ENCODE peak calls at places on chromosomes 13 and 19, in ten cellular contexts. D, Z, T, Y, W, M, O, G, Q and S are unnamed samples.

GRCh38 chr13:42495256-42495655 is 78.7 kb upstream of the TNFSF11 start:
- DNase-seq in G (no peak), D (no peak), M (peak), T (no peak), W (no peak), Y (no peak), Q (no peak), O (no peak), Z (no peak), S (no peak)

GRCh38 chr19:19074172-19074905 is 10.5 kb downstream of the SLC25A42 start:
- DNase-seq in M (no peak), W (no peak), Y (no peak), Q (no peak), O (no peak), Z (no peak), T (no peak), D (no peak), G (no peak), S (no peak)

GRCh38 chr19:7337380-7338194 is 11.2 kb upstream of the ARHGEF18 start:
- DNase-seq in Q (no peak), O (no peak), W (peak), T (no peak), M (no peak), Z (no peak), D (no peak), Y (no peak), G (no peak), S (no peak)

GRCh38 chr19:35295792-35296462 is 4.0 kb downstream of the MAG start:
- DNase-seq in Q (no peak), O (no peak), T (no peak), M (no peak), Y (no peak), D (no peak), G (no peak), W (no peak), Z (no peak), S (no peak)

GRCh38 chr13:33435207-33435606 is 149.7 kb upstream of the STARD13 start:
- DNase-seq in D (no peak), G (no peak), T (no peak), M (no peak), O (no peak), Z (no peak), W (no peak), Q (no peak), Y (no peak), S (no peak)

GRCh38 chr19:14375055-14375581 is 6.1 kb upstream of the ADGRE5 start:
- DNase-seq in Y (no peak), Q (no peak), W (peak), Z (no peak), G (peak), O (peak), T (peak), D (no peak), M (no peak), S (no peak)

GRCh38 chr19:51462681-51463080 is 4.4 kb upstream of the SIGLEC8 start:
- DNase-seq in Y (no peak), Z (no peak), Q (no peak), M (no peak), D (no peak), W (no peak), T (no peak), G (peak), O (no peak), S (no peak)

GRCh38 chr19:5292843-5293606 is 47.6 kb downstream of the PTPRS start:
- DNase-seq in D (peak), Z (peak), M (peak), G (peak), W (peak), Q (peak), O (peak), T (peak), Y (peak), S (peak)

GRCh38 chr13:107678075-107678689 is 537.2 kb downstream of the LIG4 start:
- DNase-seq in T (no peak), M (peak), D (no peak), Z (no peak), G (no peak), W (no peak), O (no peak), Y (no peak), Q (peak), S (no peak)

GRCh38 chr13:62697702-62698101 is 1282.1 kb upstream of the PCDH20 start:
- DNase-seq in G (no peak), M (no peak), D (no peak), O (no peak), Q (no peak), W (no peak), Y (no peak), T (no peak), Z (no peak), S (no peak)

GRCh38 chr19:13865578-13866462 is 11.1 kb upstream of the NANOS3 start:
- DNase-seq in M (no peak), Z (no peak), D (no peak), G (no peak), W (no peak), T (no peak), Y (no peak), Q (no peak), O (no peak), S (no peak)

GRCh38 chr19:45294291-45295029 is 28.2 kb downstream of the CKM start:
- DNase-seq in Y (peak), D (peak), O (peak), Z (no peak), W (no peak), T (peak), Q (no peak), M (no peak), G (peak), S (peak)

GRCh38 chr19:543912-544608 is at the start of gene GZMM:
- DNase-seq in M (no peak), Q (no peak), O (no peak), D (no peak), W (no peak), T (no peak), Z (no peak), Y (no peak), G (no peak), S (no peak)

GRCh38 chr13:42574435-42575311 is 721 bp downstream of the TNFSF11 start:
- DNase-seq in T (no peak), G (no peak), D (no peak), Q (peak), Z (no peak), O (no peak), W (no peak), Y (no peak), M (no peak), S (no peak)

GRCh38 chr19:39160889-39161672 is 35.5 kb downstream of the PAK4 start:
- DNase-seq in O (no peak), Q (no peak), Z (no peak), W (no peak), G (no peak), M (peak), Y (no peak), T (no peak), D (no peak), S (peak)

GRCh38 chr13:33351324-33351723 is 65.8 kb upstream of the STARD13 start:
- DNase-seq in D (no peak), O (no peak), Z (no peak), Q (no peak), M (peak), W (no peak), Y (no peak), T (peak), G (no peak), S (no peak)

GRCh38 chr19:43553656-43554055 is 20.7 kb downstream of the ZNF575 start:
- DNase-seq in W (no peak), T (no peak), D (no peak), Y (no peak), M (no peak), O (no peak), G (no peak), Q (no peak), Z (no peak), S (no peak)

GRCh38 chr13:29543230-29544215 is 52.0 kb downstream of the SLC7A1 start:
- DNase-seq in W (no peak), Y (no peak), G (no peak), T (no peak), D (no peak), M (peak), O (no peak), Q (peak), Z (peak), S (no peak)

GRCh38 chr19:23283925-23284324 is 33.7 kb upstream of the ZNF724 start:
- DNase-seq in W (peak), Y (peak), G (peak), M (peak), D (peak), Z (peak), T (peak), O (peak), Q (peak), S (no peak)

GRCh38 chr13:87042946-87043345 is 628.2 kb upstream of the SLITRK5 start:
- DNase-seq in Q (no peak), W (no peak), M (peak), Z (no peak), D (no peak), G (no peak), Y (no peak), O (no peak), T (no peak), S (no peak)

GRCh38 chr13:24299488-24300114 is 9.8 kb upstream of the C1QTNF9 start:
- DNase-seq in W (no peak), D (no peak), Y (no peak), Z (no peak), Q (no peak), T (no peak), O (no peak), M (no peak), G (no peak), S (no peak)

GRCh38 chr13:110490009-110490770 is 71.3 kb downstream of the RAB20 start:
- DNase-seq in G (no peak), M (no peak), Z (no peak), Q (peak), O (no peak), D (no peak), W (no peak), T (no peak), Y (no peak), S (no peak)

GRCh38 chr13:31896427-31896826 is 135.1 kb upstream of the FRY start:
- DNase-seq in Z (no peak), O (peak), T (peak), G (peak), D (no peak), Q (no peak), Y (no peak), W (no peak), M (no peak), S (no peak)

GRCh38 chr13:83738407-83738806 is 143.9 kb downstream of the SLITRK1 start:
- DNase-seq in M (no peak), Z (no peak), Q (no peak), G (no peak), Y (no peak), T (no peak), D (no peak), O (no peak), W (no peak), S (no peak)

GRCh38 chr13:21075303-21076264 is 14.2 kb upstream of the LATS2 start:
- DNase-seq in O (peak), T (peak), Q (peak), Z (no peak), D (peak), G (peak), M (no peak), W (peak), Y (no peak), S (no peak)
- H3K4me3 ChIP-seq in O (peak), T (peak), Q (peak), Z (peak), D (no peak), G (peak), M (peak), W (peak), Y (no peak), S (peak)

GRCh38 chr19:4278926-4279529 is at the start of gene SHD:
- DNase-seq in Z (no peak), G (no peak), T (no peak), M (no peak), Q (no peak), W (no peak), Y (no peak), O (no peak), D (no peak), S (no peak)

GRCh38 chr19:4284176-4284958 is 5.3 kb downstream of the SHD start:
- DNase-seq in M (peak), Z (peak), Q (peak), G (no peak), O (no peak), Y (peak), D (no peak), W (no peak), T (no peak), S (no peak)

GRCh38 chr19:4279530-4280422 is 710 bp downstream of the SHD start:
- DNase-seq in D (no peak), T (no peak), W (no peak), O (no peak), G (no peak), Y (no peak), Z (no peak), Q (no peak), M (no peak), S (no peak)

GRCh38 chr19:4288091-4288777 is 9.2 kb downstream of the SHD start:
- DNase-seq in D (no peak), Z (no peak), M (peak), O (no peak), G (no peak), Q (no peak), Y (no peak), T (no peak), W (no peak), S (no peak)

DNA sequence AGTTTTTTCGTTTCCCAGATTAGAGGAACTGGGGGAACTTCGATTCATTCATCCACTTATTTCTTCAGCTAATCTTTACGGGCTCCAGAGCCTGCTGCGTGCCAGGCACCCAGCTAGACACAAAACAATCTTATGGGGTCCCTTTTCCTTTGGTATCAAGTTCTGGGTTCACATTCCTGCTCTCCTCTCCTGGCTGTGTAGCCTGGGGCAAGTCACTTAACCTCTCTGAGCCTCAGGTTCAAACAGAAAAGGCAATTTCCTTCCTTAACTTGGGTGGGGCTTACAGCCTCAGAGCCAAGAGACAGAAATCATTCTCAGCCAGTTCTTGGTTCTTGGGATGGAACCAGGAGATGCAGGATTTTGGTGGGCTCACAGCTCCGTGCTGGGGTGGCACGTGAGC is 5.9 kb downstream of the SHD start:
- DNase-seq in G (no peak), Q (no peak), M (no peak), O (no peak), T (no peak), Z (no peak), Y (no peak), D (no peak), W (no peak), S (no peak)
- H3K27ac ChIP-seq in G (no peak), Q (no peak), M (no peak), O (no peak), T (no peak), Z (peak), Y (no peak), D (no peak), W (no peak), S (no peak)

DNA sequence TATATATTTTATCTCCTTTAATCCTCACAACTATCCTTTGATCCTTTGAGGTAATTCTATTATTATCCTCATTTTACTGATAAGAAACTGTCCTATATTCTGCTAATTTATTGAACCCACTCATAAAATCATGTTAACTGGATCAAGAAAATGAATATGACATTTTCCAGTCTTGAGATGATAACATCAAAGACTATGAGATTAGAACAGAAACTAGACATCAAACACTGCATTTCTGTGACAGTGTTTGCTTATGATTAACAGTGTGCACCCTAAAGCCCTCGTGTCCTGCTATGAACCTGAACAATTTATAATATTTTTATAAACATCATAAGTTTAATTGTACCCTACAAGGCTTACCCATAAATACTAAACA is 96.3 kb downstream of the TBC1D4 start:
- DNase-seq in O (no peak), T (no peak), Q (no peak), Y (no peak), W (no peak), M (no peak), G (no peak), Z (no peak), D (no peak), S (no peak)
- H3K4me3 ChIP-seq in O (peak), T (no peak), Q (no peak), Y (no peak), W (no peak), M (no peak), G (no peak), Z (no peak), D (no peak), S (no peak)

GRCh38 chr13:44331912-44332840 is 41.4 kb upstream of the SERP2 start:
- DNase-seq in D (no peak), T (peak), Q (peak), Y (no peak), O (peak), Z (no peak), M (peak), G (peak), W (no peak), S (peak)
- H3K27ac ChIP-seq in D (no peak), T (peak), Q (peak), Y (no peak), O (peak), Z (no peak), M (no peak), G (peak), W (no peak), S (peak)